ENCODE peak calls at places on chromosomes 12 and 14, in eight cellular contexts. One of them, this sample, is unnamed.

GRCh38 chr12:132478845-132479244 is 11.1 kb upstream of the FBRSL1 start:
- DNase-seq in body of pancreas: no peak
- DNase-seq in endothelial cell of umbilical vein: no peak
- DNase-seq in Peyer's patch: no peak
- DNase-seq in uterus: no peak
- DNase-seq in H1: no peak
- DNase-seq in HepG2: no peak
- DNase-seq in prostate gland: no peak
- DNase-seq in this sample: no peak

GRCh38 chr12:88650715-88651114 is 70.4 kb upstream of the KITLG start:
- DNase-seq in HepG2: no peak
- DNase-seq in endothelial cell of umbilical vein: no peak
- DNase-seq in H1: no peak
- DNase-seq in uterus: no peak
- DNase-seq in Peyer's patch: no peak
- DNase-seq in body of pancreas: no peak
- DNase-seq in prostate gland: no peak
- DNase-seq in this sample: no peak

GRCh38 chr14:24329073-24329663 is 5.7 kb downstream of the ADCY4 start:
- DNase-seq in body of pancreas: no peak
- DNase-seq in H1: no peak
- DNase-seq in Peyer's patch: no peak
- DNase-seq in endothelial cell of umbilical vein: no peak
- DNase-seq in prostate gland: no peak
- DNase-seq in uterus: no peak
- DNase-seq in HepG2: no peak
- DNase-seq in this sample: no peak

GRCh38 chr14:69500736-69501135 is 16.2 kb downstream of the PLEKHD1 start:
- DNase-seq in uterus: no peak
- DNase-seq in body of pancreas: no peak
- DNase-seq in Peyer's patch: no peak
- DNase-seq in HepG2: no peak
- DNase-seq in prostate gland: no peak
- DNase-seq in H1: no peak
- DNase-seq in endothelial cell of umbilical vein: no peak
- DNase-seq in this sample: no peak

GRCh38 chr14:99245541-99246511 is 26.2 kb downstream of the BCL11B start:
- DNase-seq in body of pancreas: no peak
- DNase-seq in H1: no peak
- DNase-seq in HepG2: no peak
- DNase-seq in prostate gland: no peak
- DNase-seq in uterus: no peak
- DNase-seq in Peyer's patch: no peak
- DNase-seq in endothelial cell of umbilical vein: no peak
- DNase-seq in this sample: no peak

GRCh38 chr12:122963928-122964240 is 2.4 kb downstream of the ABCB9 start:
- DNase-seq in HepG2: no peak
- DNase-seq in uterus: peak; percentile 59
- DNase-seq in endothelial cell of umbilical vein: no peak
- DNase-seq in Peyer's patch: no peak
- DNase-seq in prostate gland: no peak
- DNase-seq in body of pancreas: peak; percentile 67
- DNase-seq in H1: no peak
- DNase-seq in this sample: no peak

GRCh38 chr12:130818381-130819247 is 20.4 kb downstream of the STX2 start:
- DNase-seq in uterus: peak; percentile 55
- DNase-seq in Peyer's patch: peak; percentile 86
- DNase-seq in prostate gland: peak; percentile 52
- DNase-seq in endothelial cell of umbilical vein: peak; percentile 36
- DNase-seq in H1: no peak
- DNase-seq in body of pancreas: peak; percentile 64
- DNase-seq in HepG2: no peak
- DNase-seq in this sample: peak; percentile 64

GRCh38 chr14:65211341-65211987 is 109.1 kb upstream of the MAX start:
- DNase-seq in prostate gland: no peak
- DNase-seq in HepG2: peak; percentile 37
- DNase-seq in H1: no peak
- DNase-seq in body of pancreas: no peak
- DNase-seq in uterus: no peak
- DNase-seq in endothelial cell of umbilical vein: peak; percentile 66
- DNase-seq in Peyer's patch: no peak
- DNase-seq in this sample: no peak

GRCh38 chr12:69096669-69097364 is 142.6 kb upstream of the CPSF6 start:
- DNase-seq in HepG2: no peak
- DNase-seq in endothelial cell of umbilical vein: peak; percentile 86
- DNase-seq in body of pancreas: no peak
- DNase-seq in H1: no peak
- DNase-seq in prostate gland: no peak
- DNase-seq in uterus: no peak
- DNase-seq in Peyer's patch: no peak
- DNase-seq in this sample: no peak

GRCh38 chr12:52305921-52306705 is 14.8 kb upstream of the KRT81 start:
- DNase-seq in Peyer's patch: no peak
- DNase-seq in uterus: no peak
- DNase-seq in endothelial cell of umbilical vein: no peak
- DNase-seq in prostate gland: no peak
- DNase-seq in H1: no peak
- DNase-seq in HepG2: no peak
- DNase-seq in body of pancreas: no peak
- DNase-seq in this sample: peak; percentile 17
- H3K4me1 ChIP-seq in Peyer's patch: no peaks in the 10 kb centered on the region
- H3K4me1 ChIP-seq in uterus: no peaks in the 10 kb centered on the region
- H3K4me1 ChIP-seq in endothelial cell of umbilical vein: no peaks in the 10 kb centered on the region
- H3K4me1 ChIP-seq in prostate gland: peaks cover 5% of the 10 kb centered on the region
- H3K4me1 ChIP-seq in H1: no peaks in the 10 kb centered on the region
- H3K4me1 ChIP-seq in HepG2: peaks cover 11% of the 10 kb centered on the region
- H3K4me1 ChIP-seq in body of pancreas: peaks cover 14% of the 10 kb centered on the region
- H3K4me1 ChIP-seq in this sample: no peaks in the 10 kb centered on the region

DNA sequence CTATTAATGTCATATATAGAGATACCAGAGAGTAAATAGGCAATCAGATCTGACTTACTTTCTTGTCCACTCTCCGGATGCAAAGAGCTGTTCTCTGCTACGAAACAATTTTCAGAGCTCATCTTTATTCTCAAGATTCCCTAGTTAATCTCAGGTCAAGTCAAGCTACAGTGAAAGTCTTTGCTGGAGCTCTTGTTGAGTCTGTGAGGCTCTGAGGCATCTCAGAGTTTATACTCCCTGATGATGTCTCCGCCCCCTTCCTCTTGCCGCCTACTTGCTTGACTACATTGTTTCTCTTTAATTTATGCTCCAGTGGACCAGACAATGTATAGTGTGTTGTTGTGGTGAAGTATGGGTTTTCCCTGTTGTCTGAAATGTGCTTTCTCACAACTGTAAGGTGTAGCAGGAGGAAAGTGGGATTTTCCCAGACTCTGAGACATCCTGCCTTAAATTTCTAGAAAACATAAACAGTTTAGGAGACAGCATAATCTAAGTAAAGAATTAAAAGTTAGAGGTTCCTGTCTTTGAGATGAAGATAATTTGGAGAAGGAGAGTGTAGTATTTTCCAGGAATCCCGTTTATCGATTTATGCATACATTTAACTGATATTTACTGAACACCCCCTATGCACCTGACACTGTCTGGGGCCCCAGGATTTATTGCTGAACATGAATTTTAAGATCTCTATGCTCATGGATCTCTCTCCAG is at the start of gene CD69:
- DNase-seq in Peyer's patch: peak; percentile 94
- DNase-seq in H1: no peak
- DNase-seq in endothelial cell of umbilical vein: peak; percentile 71
- DNase-seq in uterus: no peak
- DNase-seq in prostate gland: no peak
- DNase-seq in body of pancreas: peak; percentile 54
- DNase-seq in HepG2: no peak
- DNase-seq in this sample: no peak
- TF ChIP-seq POLR2A in Peyer's patch: peak; percentile 79
- TF ChIP-seq POLR2A in H1: no peak
- TF ChIP-seq POLR2A in endothelial cell of umbilical vein: no peak
- TF ChIP-seq POLR2A in uterus: no peak
- TF ChIP-seq POLR2A in prostate gland: no peak
- TF ChIP-seq POLR2A in body of pancreas: peak; percentile 59
- TF ChIP-seq POLR2A in HepG2: no peak
- TF ChIP-seq POLR2A in this sample: no peak

GRCh38 chr14:74961238-74961911 is 6.0 kb upstream of the PGF start:
- DNase-seq in prostate gland: no peak
- DNase-seq in Peyer's patch: no peak
- DNase-seq in endothelial cell of umbilical vein: no peak
- DNase-seq in body of pancreas: no peak
- DNase-seq in HepG2: no peak
- DNase-seq in H1: no peak
- DNase-seq in uterus: no peak
- DNase-seq in this sample: no peak

GRCh38 chr14:74962493-74962892 is 7.1 kb upstream of the PGF start:
- DNase-seq in body of pancreas: no peak
- DNase-seq in endothelial cell of umbilical vein: no peak
- DNase-seq in H1: no peak
- DNase-seq in prostate gland: no peak
- DNase-seq in uterus: no peak
- DNase-seq in HepG2: no peak
- DNase-seq in Peyer's patch: no peak
- DNase-seq in this sample: no peak

GRCh38 chr14:74963178-74963704 is 7.8 kb upstream of the PGF start:
- DNase-seq in uterus: no peak
- DNase-seq in HepG2: no peak
- DNase-seq in prostate gland: no peak
- DNase-seq in Peyer's patch: no peak
- DNase-seq in body of pancreas: no peak
- DNase-seq in H1: no peak
- DNase-seq in endothelial cell of umbilical vein: no peak
- DNase-seq in this sample: no peak

GRCh38 chr14:74960702-74961101 is 5.3 kb upstream of the PGF start:
- DNase-seq in uterus: no peak
- DNase-seq in H1: no peak
- DNase-seq in prostate gland: no peak
- DNase-seq in endothelial cell of umbilical vein: no peak
- DNase-seq in body of pancreas: no peak
- DNase-seq in HepG2: no peak
- DNase-seq in Peyer's patch: no peak
- DNase-seq in this sample: no peak

GRCh38 chr14:74962059-74962458 is 6.7 kb upstream of the PGF start:
- DNase-seq in prostate gland: no peak
- DNase-seq in body of pancreas: no peak
- DNase-seq in H1: no peak
- DNase-seq in endothelial cell of umbilical vein: no peak
- DNase-seq in HepG2: no peak
- DNase-seq in Peyer's patch: no peak
- DNase-seq in uterus: no peak
- DNase-seq in this sample: no peak
- H3K4me3 ChIP-seq in prostate gland: no peak overlapping the region
- H3K4me3 ChIP-seq in body of pancreas: no peak overlapping the region
- H3K4me3 ChIP-seq in H1: no peak overlapping the region
- H3K4me3 ChIP-seq in endothelial cell of umbilical vein: no peak overlapping the region
- H3K4me3 ChIP-seq in HepG2: no peak overlapping the region
- H3K4me3 ChIP-seq in Peyer's patch: no peak overlapping the region
- H3K4me3 ChIP-seq in uterus: no peak overlapping the region
- H3K4me3 ChIP-seq in this sample: no peak overlapping the region

GRCh38 chr12:85367886-85368385 is 87.9 kb downstream of the ALX1 start:
- DNase-seq in prostate gland: no peak
- DNase-seq in HepG2: no peak
- DNase-seq in uterus: no peak
- DNase-seq in body of pancreas: no peak
- DNase-seq in Peyer's patch: no peak
- DNase-seq in H1: no peak
- DNase-seq in endothelial cell of umbilical vein: no peak
- DNase-seq in this sample: no peak

GRCh38 chr12:85374981-85375380 is 95.0 kb downstream of the ALX1 start:
- DNase-seq in endothelial cell of umbilical vein: no peak
- DNase-seq in HepG2: no peak
- DNase-seq in H1: no peak
- DNase-seq in body of pancreas: no peak
- DNase-seq in uterus: no peak
- DNase-seq in prostate gland: no peak
- DNase-seq in Peyer's patch: no peak
- DNase-seq in this sample: no peak

GRCh38 chr12:85369365-85370154 is 89.5 kb downstream of the ALX1 start:
- DNase-seq in body of pancreas: no peak
- DNase-seq in HepG2: no peak
- DNase-seq in H1: no peak
- DNase-seq in endothelial cell of umbilical vein: no peak
- DNase-seq in prostate gland: no peak
- DNase-seq in uterus: no peak
- DNase-seq in Peyer's patch: no peak
- DNase-seq in this sample: no peak

DNA sequence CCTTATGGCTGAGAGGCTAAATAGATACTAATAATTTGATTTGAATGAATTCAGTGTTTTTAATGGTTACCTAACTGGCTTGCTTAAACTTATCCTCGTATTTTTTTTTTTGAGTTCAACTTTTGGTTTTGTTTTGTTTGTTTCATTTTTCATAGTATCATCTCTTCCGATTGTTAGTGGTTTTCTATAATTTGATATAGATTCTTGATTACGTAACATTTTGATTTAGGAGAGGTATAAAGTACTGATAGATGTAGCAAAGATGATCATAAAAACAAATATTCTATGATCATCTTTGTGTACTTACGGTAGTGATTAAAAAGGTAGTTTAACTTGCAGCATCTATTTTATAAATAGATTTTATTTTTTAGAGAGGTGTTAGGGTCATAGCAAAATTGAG is 93.0 kb downstream of the ALX1 start:
- DNase-seq in HepG2: no peak
- DNase-seq in Peyer's patch: no peak
- DNase-seq in H1: no peak
- DNase-seq in prostate gland: no peak
- DNase-seq in uterus: no peak
- DNase-seq in body of pancreas: no peak
- DNase-seq in endothelial cell of umbilical vein: no peak
- DNase-seq in this sample: no peak
- H3K4me1 ChIP-seq in HepG2: peaks cover 5% of the 10 kb centered on the region
- H3K4me1 ChIP-seq in Peyer's patch: no peaks in the 10 kb centered on the region
- H3K4me1 ChIP-seq in H1: no peaks in the 10 kb centered on the region
- H3K4me1 ChIP-seq in prostate gland: no peaks in the 10 kb centered on the region
- H3K4me1 ChIP-seq in uterus: no peaks in the 10 kb centered on the region
- H3K4me1 ChIP-seq in body of pancreas: no peaks in the 10 kb centered on the region
- H3K4me1 ChIP-seq in endothelial cell of umbilical vein: no peaks in the 10 kb centered on the region
- H3K4me1 ChIP-seq in this sample: no peaks in the 10 kb centered on the region

This sample was measured in breast epithelium.